ENCODE peak calls at places on chromosome 2, in seven cellular contexts. H is NCI-H2081; O is GM10248; A is CD8-positive, alpha-beta memory T cell; C is effector memory CD4-positive, alpha-beta T cell; S is K562; E is activated T-cell treated with anti-CD3 and anti-CD28 coated beads, Interleukin-2, amount 50 U/mL, for 4 hours. W is an unnamed sample.

GRCh38 chr2:197893403-197894177 is 89.2 kb downstream of the PLCL1 start:
- DNase-seq in A (no peak), E (no peak), S (no peak), C (no peak), H (no peak), O (no peak), W (no peak)

GRCh38 chr2:223563462-223563861 is 38.7 kb downstream of the SCG2 start:
- DNase-seq in E (no peak), H (peak; percentile 78), A (no peak), O (no peak), C (no peak), S (peak; percentile 40), W (no peak)

GRCh38 chr2:201158111-201158929 is 24.6 kb upstream of the CASP10 start:
- DNase-seq in C (peak; percentile 21), H (peak; percentile 62), S (peak; percentile 82), O (peak; percentile 63), E (peak; percentile 39), A (peak; percentile 65), W (peak; percentile 46)

GRCh38 chr2:204669386-204669785 is 124.1 kb downstream of the PARD3B start:
- DNase-seq in E (no peak), C (no peak), A (no peak), O (no peak), S (no peak), H (no peak), W (no peak)

GRCh38 chr2:239361311-239361642 is 39.5 kb downstream of the HDAC4 start:
- DNase-seq in C (no peak), A (no peak), H (no peak), S (peak; percentile 8), O (no peak), E (no peak), W (no peak)

GRCh38 chr2:201126308-201127127 is 10.6 kb downstream of the CFLAR start:
- DNase-seq in A (no peak), O (no peak), E (no peak), C (no peak), H (no peak), S (peak; percentile 62), W (no peak)

GRCh38 chr2:45353879-45354278 is 257.2 kb downstream of the SRBD1 start:
- DNase-seq in S (no peak), C (no peak), A (no peak), H (no peak), O (peak; percentile 1), E (no peak), W (no peak)

GRCh38 chr2:207248702-207249355 is 83.1 kb upstream of the KLF7 start:
- DNase-seq in H (no peak), O (no peak), C (no peak), A (no peak), E (no peak), S (no peak), W (no peak)

GRCh38 chr2:55862269-55862668 is 61.3 kb downstream of the EFEMP1 start:
- DNase-seq in E (no peak), S (no peak), C (no peak), A (no peak), H (no peak), O (no peak), W (no peak)

GRCh38 chr2:53210538-53210937 is 557.1 kb upstream of the CHAC2 start:
- DNase-seq in E (no peak), A (no peak), O (no peak), C (no peak), H (no peak), S (no peak), W (no peak)

GRCh38 chr2:17851731-17852585 is 26.5 kb upstream of the KCNS3 start:
- DNase-seq in H (peak; percentile 18), A (no peak), O (peak; percentile 74), S (peak; percentile 54), C (no peak), E (no peak), W (no peak)

GRCh38 chr2:62149708-62150107 is 46.2 kb upstream of the B3GNT2 start:
- DNase-seq in S (peak; percentile 47), H (no peak), E (no peak), A (no peak), O (no peak), C (no peak), W (no peak)

GRCh38 chr2:179936654-179937053 is 70.4 kb downstream of the CWC22 start:
- DNase-seq in H (no peak), O (no peak), C (no peak), A (no peak), E (no peak), S (peak; percentile 73), W (no peak)

W was measured in effector CD4-positive, alpha-beta T cell.